ENCODE peak calls at places on chromosomes 5 and 9, in four cellular contexts. R, E, L and W are unnamed samples.
A peak's percentile ranks its signal among the peaks of the same experiment; 100 is the strongest.

GRCh38 chr5:173671121-173671949 is 54.9 kb upstream of the BOD1 start:
- DNase-seq in R (no peak), E (no peak), L (peak; percentile 60), W (peak; percentile 89)

GRCh38 chr9:682633-683508 is 158.6 kb upstream of the DMRT1 start:
- DNase-seq in R (no peak), E (no peak), L (peak; percentile 99), W (no peak)

GRCh38 chr9:107486674-107487520 is 2.7 kb downstream of the KLF4 start:
- DNase-seq in R (peak; percentile 73), E (peak; percentile 20), L (no peak), W (no peak)

GRCh38 chr5:6734243-6734695 is 21.0 kb downstream of the TENT4A start:
- DNase-seq in R (peak; percentile 68), E (peak; percentile 32), L (no peak), W (peak; percentile 78)

GRCh38 chr9:105126233-105126632 is 118.2 kb upstream of the SLC44A1 start:
- DNase-seq in R (no peak), E (no peak), L (no peak), W (no peak)

GRCh38 chr9:114394523-114395193 is 6.9 kb upstream of the AKNA start:
- DNase-seq in R (no peak), E (peak; percentile 79), L (no peak), W (no peak)

GRCh38 chr5:103519550-103519949 is 43.0 kb downstream of the NUDT12 start:
- DNase-seq in R (no peak), E (no peak), L (no peak), W (no peak)

GRCh38 chr9:107340920-107341632 is 58.0 kb downstream of the RAD23B start:
- DNase-seq in R (peak; percentile 95), E (peak; percentile 56), L (peak; percentile 70), W (peak; percentile 79)

GRCh38 chr5:72206160-72206559 is 98.9 kb downstream of the MAP1B start:
- DNase-seq in R (no peak), E (no peak), L (no peak), W (no peak)

GRCh38 chr9:91001146-91001611 is 199.6 kb downstream of the SYK start:
- DNase-seq in R (no peak), E (no peak), L (no peak), W (no peak)

GRCh38 chr9:132042324-132042723 is 37.3 kb downstream of the MED27 start:
- DNase-seq in R (no peak), E (no peak), L (no peak), W (no peak)

GRCh38 chr5:79956173-79956670 is 34.8 kb downstream of the MTX3 start:
- DNase-seq in R (no peak), E (no peak), L (no peak), W (no peak)

GRCh38 chr9:130741024-130741305 is 47.4 kb downstream of the EXOSC2 start:
- DNase-seq in R (no peak), E (no peak), L (no peak), W (no peak)

GRCh38 chr9:130745210-130745800 is 51.7 kb downstream of the EXOSC2 start:
- DNase-seq in R (no peak), E (no peak), L (no peak), W (no peak)

GRCh38 chr9:130741831-130742449 is 48.4 kb downstream of the EXOSC2 start:
- DNase-seq in R (no peak), E (no peak), L (no peak), W (no peak)

GRCh38 chr9:130745829-130746228 is 52.2 kb downstream of the EXOSC2 start:
- DNase-seq in R (no peak), E (no peak), L (no peak), W (no peak)

GRCh38 chr9:130743644-130744043 is 50.1 kb downstream of the EXOSC2 start:
- DNase-seq in R (no peak), E (no peak), L (no peak), W (no peak)
- TF ChIP-seq CTCF in R (no peak), E (no peak), L (no peak), W (no peak)

GRCh38 chr9:89793124-89793495 is 188.3 kb downstream of the GADD45G start:
- DNase-seq in R (no peak), E (no peak), L (no peak), W (no peak)
- TF ChIP-seq POLR2A in R (no peak), E (no peak), L (no peak), W (no peak)

GRCh38 chr5:113193311-113193978 is 216.8 kb downstream of the DCP2 start:
- DNase-seq in R (no peak), E (no peak), L (peak; percentile 16), W (no peak)

GRCh38 chr5:113195197-113195715 is 218.7 kb downstream of the DCP2 start:
- DNase-seq in R (no peak), E (no peak), L (no peak), W (no peak)

GRCh38 chr5:113194125-113194524 is 217.5 kb downstream of the DCP2 start:
- DNase-seq in R (no peak), E (no peak), L (peak; percentile 64), W (no peak)

GRCh38 chr5:113190347-113190746 is 213.7 kb downstream of the DCP2 start:
- DNase-seq in R (no peak), E (no peak), L (no peak), W (no peak)

DNA sequence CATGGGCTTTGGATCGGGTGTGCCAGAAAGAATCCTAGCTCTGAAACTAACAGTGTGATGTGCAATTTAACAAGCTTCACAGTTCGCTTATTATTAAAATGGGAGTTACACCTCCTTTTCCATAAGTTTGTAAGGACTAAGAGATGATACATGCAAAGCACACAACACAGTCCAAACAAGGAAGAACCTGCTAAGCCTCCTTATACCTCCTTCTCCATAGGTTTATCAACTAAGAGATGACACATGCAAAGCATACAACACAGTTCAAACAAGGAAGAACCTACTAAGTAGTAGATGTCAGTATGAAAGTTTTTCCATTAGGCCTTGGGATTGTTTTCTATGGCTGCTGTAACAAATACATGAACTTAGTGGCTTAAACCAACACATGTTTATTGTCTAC is 215.9 kb downstream of the DCP2 start:
- DNase-seq in R (no peak), E (no peak), L (no peak), W (no peak)
- H3K4me1 ChIP-seq in R (no peaks in the 10 kb centered on the region), E (peaks cover 10% of the 10 kb centered on the region), L (peaks cover 12% of the 10 kb centered on the region), W (peaks cover 51% of the 10 kb centered on the region)

GRCh38 chr9:88580961-88581360 is 46.0 kb downstream of the NXNL2 start:
- DNase-seq in R (no peak), E (no peak), L (no peak), W (no peak)

GRCh38 chr9:88587885-88588628 is 53.1 kb downstream of the NXNL2 start:
- DNase-seq in R (no peak), E (no peak), L (no peak), W (no peak)

GRCh38 chr9:88586452-88586851 is 51.5 kb downstream of the NXNL2 start:
- DNase-seq in R (no peak), E (no peak), L (no peak), W (no peak)

GRCh38 chr9:88587182-88587581 is 52.2 kb downstream of the NXNL2 start:
- DNase-seq in R (no peak), E (no peak), L (no peak), W (no peak)

DNA sequence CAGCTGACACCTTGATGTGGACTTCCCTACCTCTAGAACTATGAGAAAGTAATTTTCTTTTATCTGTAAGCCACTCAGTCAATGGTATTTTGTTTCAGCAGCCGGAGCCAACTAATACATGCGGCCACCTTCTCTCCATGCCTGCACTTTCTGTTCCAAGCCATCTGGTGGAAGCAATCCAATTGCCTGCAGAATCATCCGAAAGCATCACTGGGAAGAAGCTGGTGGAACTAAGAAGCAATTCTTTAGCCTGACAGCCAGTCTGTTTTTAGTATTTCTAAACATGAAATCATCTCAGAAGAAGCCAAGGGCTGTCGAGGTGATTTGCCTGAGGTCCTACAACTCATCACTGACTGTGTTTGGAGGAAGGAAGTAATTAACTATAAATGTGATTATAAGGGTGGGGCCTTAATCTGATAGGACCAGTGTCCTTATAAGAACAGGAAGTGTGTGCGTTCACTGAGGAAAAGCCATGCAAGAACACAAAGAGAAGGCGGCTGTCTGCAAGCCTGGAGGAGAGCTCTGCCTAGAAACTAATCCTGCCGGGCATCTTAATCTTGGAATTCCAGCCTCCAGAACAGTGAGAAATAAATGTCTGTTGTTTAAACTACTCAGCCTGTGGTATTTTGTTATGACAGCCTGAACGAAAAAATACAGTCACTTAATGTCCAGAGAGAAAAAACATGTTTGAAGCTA is 49.1 kb downstream of the NXNL2 start:
- DNase-seq in R (no peak), E (no peak), L (no peak), W (no peak)
- TF ChIP-seq CTCF in R (no peak), E (no peak), L (no peak), W (no peak)

GRCh38 chr5:31534527-31535046 is 2.5 kb downstream of the C5orf22 start:
- DNase-seq in R (no peak), E (no peak), L (peak; percentile 14), W (no peak)

GRCh38 chr5:31531543-31531887 is 378 bp downstream of the DROSHA start:
- DNase-seq in R (peak; percentile 86), E (peak; percentile 8), L (peak; percentile 15), W (no peak)

GRCh38 chr5:31536873-31537272 is 4.8 kb downstream of the C5orf22 start:
- DNase-seq in R (no peak), E (no peak), L (no peak), W (no peak)

GRCh38 chr5:31530541-31531265 is 1.2 kb downstream of the DROSHA start:
- DNase-seq in R (no peak), E (no peak), L (peak; percentile 4), W (no peak)

GRCh38 chr5:31531888-31532710 is at the start of the genes C5orf22 and DROSHA:
- DNase-seq in R (peak; percentile 96), E (peak; percentile 91), L (peak; percentile 93), W (peak; percentile 97)
- TF ChIP-seq POLR2A in R (no peak), E (no peak), L (peak; percentile 68), W (peak; percentile 80)

GRCh38 chr5:34410411-34411139 is 245.6 kb upstream of the RAI14 start:
- DNase-seq in R (no peak), E (no peak), L (no peak), W (no peak)
- H3K4me1 ChIP-seq in R (no peaks in the 10 kb centered on the region), E (no peaks in the 10 kb centered on the region), L (no peaks in the 10 kb centered on the region), W (no peaks in the 10 kb centered on the region)

GRCh38 chr5:1668141-1668721 is 131.4 kb downstream of the MRPL36 start:
- DNase-seq in R (no peak), E (peak; percentile 25), L (no peak), W (no peak)
- TF ChIP-seq CTCF in R (no peak), E (no peak), L (no peak), W (no peak)

GRCh38 chr9:129929467-129930125 is 94.3 kb downstream of the USP20 start:
- DNase-seq in R (no peak), E (no peak), L (no peak), W (no peak)
- TF ChIP-seq POLR2A in R (no peak), E (no peak), L (no peak), W (no peak)